ENCODE peak calls at places on chromosomes 16 and 17, in eight cellular contexts. A is brain microvascular endothelial cell, I is fibroblast of lung, N is colonic mucosa, S is cardiac muscle cell, J is fibroblast of pulmonary artery, M is activated B cell treated with CpG ODN at 0.5 μM for 24 hours, R is foreskin keratinocyte. U is an unnamed sample.

GRCh38 chr16:72884037-72884436 is 163.9 kb downstream of the ZFHX3 start:
- DNase-seq in R (no peak), M (no peak), N (no peak), J (peak; percentile 28), A (peak; percentile 49), S (peak; percentile 62), I (peak; percentile 33), U (no peak)

GRCh38 chr16:12016166-12016947 is 39.8 kb downstream of the SNX29 start:
- DNase-seq in I (no peak), M (no peak), J (peak; percentile 34), R (peak; percentile 50), A (no peak), N (no peak), S (peak; percentile 18), U (no peak)

GRCh38 chr17:45905812-45906211 is 11.5 kb downstream of the MAPT start:
- DNase-seq in M (no peak), I (no peak), S (no peak), R (no peak), J (no peak), N (no peak), A (no peak), U (no peak)

GRCh38 chr17:65850486-65850885 is 289.0 kb upstream of the AXIN2 start:
- DNase-seq in A (peak; percentile 9), J (peak; percentile 35), R (peak; percentile 67), M (no peak), I (peak; percentile 12), N (no peak), S (peak; percentile 19), U (no peak)

GRCh38 chr16:35492225-35492624 is 2032.8 kb downstream of the TP53TG3F start:
- DNase-seq in M (no peak), A (no peak), N (no peak), S (no peak), J (no peak), R (no peak), I (no peak), U (no peak)

GRCh38 chr17:67992541-67993152 is 3.6 kb downstream of the C17orf58 start:
- DNase-seq in J (peak; percentile 57), I (no peak), A (no peak), N (peak; percentile 48), S (peak; percentile 5), R (peak; percentile 2), M (no peak), U (no peak)

GRCh38 chr17:67200727-67201301 is 44.2 kb downstream of the HELZ start:
- DNase-seq in N (no peak), M (no peak), I (peak; percentile 11), S (peak; percentile 21), J (peak; percentile 23), A (no peak), R (no peak), U (no peak)

GRCh38 chr17:43768382-43768781 is 9.8 kb upstream of the SOST start:
- DNase-seq in A (no peak), I (no peak), R (no peak), S (no peak), M (no peak), N (peak; percentile 66), J (no peak), U (no peak)

GRCh38 chr17:81393684-81394376 is 1.4 kb upstream of the BAHCC1 start:
- DNase-seq in I (peak; percentile 100), N (peak; percentile 100), A (peak; percentile 100), S (peak; percentile 100), M (peak; percentile 49), J (peak; percentile 100), R (peak; percentile 99), U (peak; percentile 92)

GRCh38 chr17:75909812-75910274 is 5.2 kb upstream of the MRPL38 start:
- DNase-seq in M (no peak), J (no peak), R (peak; percentile 87), S (no peak), I (peak; percentile 11), A (no peak), N (no peak), U (no peak)

GRCh38 chr16:67767953-67768352 is 38.4 kb downstream of the RANBP10 start:
- DNase-seq in A (peak; percentile 77), S (peak; percentile 66), I (peak; percentile 80), N (no peak), M (no peak), R (peak; percentile 77), J (peak; percentile 66), U (no peak)

GRCh38 chr17:39213852-39214251 is 11.9 kb downstream of the STAC2 start:
- DNase-seq in J (no peak), R (no peak), I (no peak), S (no peak), N (no peak), A (peak; percentile 33), M (no peak), U (no peak)

GRCh38 chr16:83806036-83806435 is 1.7 kb upstream of the HSBP1 start:
- DNase-seq in N (no peak), R (no peak), J (no peak), S (no peak), M (no peak), I (no peak), A (no peak), U (no peak)

GRCh38 chr17:5077781-5078105 is 524 bp upstream of the ZFP3 start:
- DNase-seq in A (no peak), M (no peak), S (no peak), J (no peak), I (no peak), R (no peak), N (no peak), U (no peak)

GRCh38 chr17:5080591-5080990 is 2.3 kb downstream of the ZFP3 start:
- DNase-seq in M (no peak), R (no peak), I (no peak), N (no peak), A (no peak), S (no peak), J (no peak), U (no peak)

GRCh38 chr17:5078106-5079028 is at the start of gene ZFP3:
- DNase-seq in M (peak; percentile 80), J (peak; percentile 82), N (peak; percentile 88), R (peak; percentile 88), A (peak; percentile 55), S (peak; percentile 87), I (peak; percentile 91), U (peak; percentile 84)
- TF ChIP-seq CTCF in M (no peak), J (no peak), N (no peak), R (no peak), A (peak; percentile 30), S (peak; percentile 5), I (no peak), U (no peak)

DNA sequence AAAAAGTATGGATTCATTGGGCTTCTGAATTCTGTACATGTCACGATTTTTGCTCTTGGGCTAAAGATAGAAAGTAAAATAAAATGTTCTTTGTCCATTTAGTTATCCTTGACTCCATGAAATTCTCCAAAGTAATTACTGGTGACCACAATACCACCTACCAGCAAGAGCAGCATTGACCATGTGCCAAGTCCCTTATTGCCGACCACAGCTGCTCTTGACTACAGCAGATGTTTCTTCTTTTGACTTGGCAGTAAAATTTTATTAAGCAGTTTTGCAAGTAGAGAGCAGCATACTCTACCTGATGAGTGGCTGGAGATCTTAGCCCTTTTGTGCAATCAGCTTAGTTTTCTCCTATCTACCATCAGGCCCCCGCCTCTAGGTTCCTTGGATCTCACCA is 152.2 kb upstream of the TBX2 start:
- DNase-seq in A (no peak), I (peak; percentile 96), M (no peak), R (no peak), N (no peak), J (peak; percentile 65), S (peak; percentile 90), U (no peak)
- TF ChIP-seq CTCF in A (no peak), I (no peak), M (no peak), R (no peak), N (no peak), J (no peak), S (no peak), U (no peak)

GRCh38 chr16:28880589-28880915 is 2.3 kb downstream of the ATP2A1 start:
- DNase-seq in M (no peak), A (no peak), S (no peak), J (no peak), I (no peak), R (no peak), N (no peak), U (no peak)

GRCh38 chr16:28880955-28881354 is 2.7 kb downstream of the ATP2A1 start:
- DNase-seq in I (no peak), M (no peak), A (no peak), R (no peak), J (no peak), N (no peak), S (no peak), U (no peak)

GRCh38 chr16:28878083-28878926 is at the start of gene ATP2A1:
- DNase-seq in R (no peak), N (no peak), A (no peak), I (no peak), S (no peak), J (no peak), M (no peak), U (no peak)

GRCh38 chr16:28879261-28879840 is 1.1 kb downstream of the ATP2A1 start:
- DNase-seq in A (no peak), M (no peak), N (peak; percentile 35), J (no peak), R (no peak), I (no peak), S (no peak), U (no peak)

DNA sequence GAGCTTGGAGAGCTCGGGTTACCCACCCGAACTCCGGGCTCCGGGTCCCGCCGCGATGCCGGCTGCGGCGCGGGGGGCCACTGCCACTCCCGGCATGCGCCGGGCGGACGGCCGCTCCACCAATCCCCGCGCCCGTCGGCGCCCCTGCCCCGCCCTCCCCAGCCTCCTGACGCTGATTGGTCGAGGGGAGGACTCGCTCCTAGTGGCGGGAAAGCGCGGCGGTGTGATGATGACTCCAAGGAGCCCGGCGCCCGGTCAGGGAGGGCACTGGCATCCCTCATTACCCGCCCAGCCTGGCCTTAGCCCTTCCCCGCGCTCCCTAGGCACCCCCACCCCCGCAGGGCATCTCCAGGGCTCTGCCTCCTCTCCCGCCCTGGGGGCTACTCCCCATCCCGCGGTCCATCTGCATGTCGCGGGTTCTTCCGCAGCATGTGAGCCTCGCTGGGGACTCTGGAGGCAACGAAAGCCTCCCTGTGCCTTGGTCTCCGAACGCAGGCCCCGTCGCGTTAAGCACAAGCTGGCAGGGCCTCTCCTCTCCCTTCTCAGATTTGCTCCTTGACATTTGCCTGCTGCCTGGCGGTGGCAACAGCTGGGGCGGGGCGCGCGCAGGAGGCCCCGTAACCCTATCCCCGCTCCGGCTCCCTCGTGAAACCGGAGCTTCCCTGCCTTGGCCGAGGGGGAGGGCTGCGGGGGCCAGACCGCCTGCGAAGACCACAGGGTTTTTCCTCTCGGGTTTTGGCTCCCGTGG is 1.7 kb downstream of the ATP2A1 start:
- DNase-seq in J (peak; percentile 79), R (peak; percentile 70), I (peak; percentile 79), S (peak; percentile 86), M (peak; percentile 71), A (peak; percentile 76), N (peak; percentile 91), U (peak; percentile 98)
- TF ChIP-seq CTCF in J (no peak), R (peak; percentile 5), I (no peak), S (no peak), M (no peak), A (no peak), N (no peak), U (no peak)

DNA sequence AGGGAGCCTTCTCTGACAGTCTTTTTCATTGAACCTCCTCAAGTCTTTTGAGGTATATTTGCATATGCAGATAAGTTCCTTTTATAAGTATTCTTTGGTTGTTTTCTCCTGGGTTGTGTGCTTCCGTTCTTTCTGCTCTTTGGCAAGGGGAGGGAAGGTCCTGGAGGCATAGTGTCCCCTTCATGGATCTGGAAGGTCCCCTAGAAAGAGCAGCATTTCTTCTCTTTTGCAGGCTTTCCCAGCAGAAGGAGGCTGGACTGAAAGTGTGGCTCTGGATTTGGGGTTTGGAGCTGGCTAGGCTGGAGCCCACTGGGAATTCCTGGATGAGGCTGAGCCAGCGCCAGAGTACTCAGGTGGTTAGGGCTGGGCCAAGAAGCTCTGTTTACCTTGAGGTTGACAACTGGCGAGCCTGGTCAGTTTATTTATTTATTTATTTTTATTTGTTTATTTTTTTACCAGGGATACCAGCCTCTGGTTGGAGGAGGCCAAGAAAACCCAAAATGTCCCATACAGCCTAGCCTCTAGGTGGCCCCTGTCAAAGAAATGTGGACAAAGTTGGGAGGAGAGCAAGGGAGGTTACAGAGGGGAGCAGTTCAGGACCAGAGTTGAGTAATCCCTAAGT is 5.4 kb upstream of the TOP2A start:
- DNase-seq in R (no peak), N (no peak), A (no peak), I (no peak), J (no peak), S (no peak), M (no peak), U (no peak)
- TF ChIP-seq CTCF in R (peak; percentile 17), N (no peak), A (peak; percentile 35), I (no peak), J (peak; percentile 9), S (no peak), M (no peak), U (no peak)

U was measured in D721Med.